ENCODE peak calls at places on chromosome 14, in four cellular contexts. One of them, this sample, is unnamed. For H3K9me3 and H3K4me1, the result is how much of the 10 kb centered on the place peaks cover.

GRCh38 chr14:90720336-90720735 is 95.9 kb downstream of the TTC7B start:
- DNase-seq in PC-3: no peak
- DNase-seq in heart left ventricle: no peak
- DNase-seq in HCT116: no peak
- DNase-seq in this sample: no peak

GRCh38 chr14:88179725-88180124 is 143.3 kb downstream of the KCNK10 start:
- DNase-seq in PC-3: no peak
- DNase-seq in heart left ventricle: no peak
- DNase-seq in HCT116: no peak
- DNase-seq in this sample: no peak

GRCh38 chr14:101963052-101963451 is 1.3 kb upstream of the DYNC1H1 start:
- DNase-seq in PC-3: no peak
- DNase-seq in heart left ventricle: no peak
- DNase-seq in HCT116: no peak
- DNase-seq in this sample: no peak

GRCh38 chr14:96594961-96595360 is 92.8 kb downstream of the PAPOLA start:
- DNase-seq in PC-3: no peak
- DNase-seq in heart left ventricle: no peak
- DNase-seq in HCT116: no peak
- DNase-seq in this sample: no peak

GRCh38 chr14:101950516-101951215 is 13.7 kb upstream of the DYNC1H1 start:
- DNase-seq in PC-3: no peak
- DNase-seq in heart left ventricle: no peak
- DNase-seq in HCT116: no peak
- DNase-seq in this sample: no peak

GRCh38 chr14:34324363-34324795 is 137.7 kb downstream of the SPTSSA start:
- DNase-seq in PC-3: peak
- DNase-seq in heart left ventricle: no peak
- DNase-seq in HCT116: peak
- DNase-seq in this sample: no peak

GRCh38 chr14:68359862-68360552 is 432.9 kb downstream of the ZFP36L1 start:
- DNase-seq in PC-3: peak
- DNase-seq in heart left ventricle: peak
- DNase-seq in HCT116: peak
- DNase-seq in this sample: peak

GRCh38 chr14:35825968-35826217 is 245 bp upstream of the BRMS1L start:
- DNase-seq in PC-3: no peak
- DNase-seq in heart left ventricle: no peak
- DNase-seq in HCT116: no peak
- DNase-seq in this sample: no peak

GRCh38 chr14:100011568-100012325 is 53.5 kb upstream of the EVL start:
- DNase-seq in PC-3: no peak
- DNase-seq in heart left ventricle: no peak
- DNase-seq in HCT116: no peak
- DNase-seq in this sample: peak

GRCh38 chr14:74562515-74563232 is 49.4 kb downstream of the LTBP2 start:
- DNase-seq in PC-3: no peak
- DNase-seq in heart left ventricle: no peak
- DNase-seq in HCT116: no peak
- DNase-seq in this sample: peak

GRCh38 chr14:92033912-92034687 is 5.8 kb downstream of the TRIP11 start:
- DNase-seq in PC-3: no peak
- DNase-seq in heart left ventricle: no peak
- DNase-seq in HCT116: no peak
- DNase-seq in this sample: no peak

GRCh38 chr14:94158239-94158888 is 15.8 kb upstream of the PPP4R4 start:
- DNase-seq in PC-3: no peak
- DNase-seq in heart left ventricle: no peak
- DNase-seq in HCT116: no peak
- DNase-seq in this sample: no peak

GRCh38 chr14:68894802-68895201 is 84.3 kb downstream of the ACTN1 start:
- DNase-seq in PC-3: no peak
- DNase-seq in heart left ventricle: no peak
- DNase-seq in HCT116: no peak
- DNase-seq in this sample: no peak

GRCh38 chr14:63652406-63652805 is 10.7 kb upstream of the WDR89 start:
- DNase-seq in PC-3: no peak
- DNase-seq in heart left ventricle: no peak
- DNase-seq in HCT116: no peak
- DNase-seq in this sample: no peak

GRCh38 chr14:56945291-56945690 is 135.0 kb upstream of the OTX2 start:
- DNase-seq in PC-3: no peak
- DNase-seq in heart left ventricle: no peak
- DNase-seq in HCT116: no peak
- DNase-seq in this sample: no peak

GRCh38 chr14:72847721-72848120 is 46.2 kb downstream of the DPF3 start:
- DNase-seq in PC-3: peak
- DNase-seq in heart left ventricle: no peak
- DNase-seq in HCT116: peak
- DNase-seq in this sample: no peak

GRCh38 chr14:78005325-78005724 is 164.8 kb upstream of the NRXN3 start:
- DNase-seq in PC-3: peak
- DNase-seq in heart left ventricle: no peak
- DNase-seq in HCT116: peak
- DNase-seq in this sample: no peak

GRCh38 chr14:96938946-96939345 is 141.8 kb downstream of the VRK1 start:
- DNase-seq in PC-3: no peak
- DNase-seq in heart left ventricle: no peak
- DNase-seq in HCT116: no peak
- DNase-seq in this sample: no peak

GRCh38 chr14:46054526-46054925 is 597.1 kb downstream of the RPL10L start:
- DNase-seq in PC-3: peak
- DNase-seq in heart left ventricle: no peak
- DNase-seq in HCT116: no peak
- DNase-seq in this sample: no peak

GRCh38 chr14:29608861-29609260 is 318.8 kb downstream of the PRKD1 start:
- DNase-seq in PC-3: no peak
- DNase-seq in heart left ventricle: no peak
- DNase-seq in HCT116: no peak
- DNase-seq in this sample: no peak

GRCh38 chr14:29601559-29602109 is 326.0 kb downstream of the PRKD1 start:
- DNase-seq in PC-3: no peak
- DNase-seq in heart left ventricle: no peak
- DNase-seq in HCT116: no peak
- DNase-seq in this sample: no peak

GRCh38 chr14:29603721-29604120 is 323.9 kb downstream of the PRKD1 start:
- DNase-seq in PC-3: no peak
- DNase-seq in heart left ventricle: no peak
- DNase-seq in HCT116: no peak
- DNase-seq in this sample: no peak

GRCh38 chr14:29607129-29607528 is 320.5 kb downstream of the PRKD1 start:
- DNase-seq in PC-3: no peak
- DNase-seq in heart left ventricle: no peak
- DNase-seq in HCT116: no peak
- DNase-seq in this sample: no peak
- H3K9me3 ChIP-seq in PC-3: under half
- H3K9me3 ChIP-seq in heart left ventricle: under half
- H3K9me3 ChIP-seq in HCT116: under half
- H3K9me3 ChIP-seq in this sample: under half

GRCh38 chr14:76955575-76956252 is 72.8 kb downstream of the IRF2BPL start:
- DNase-seq in PC-3: peak
- DNase-seq in heart left ventricle: peak
- DNase-seq in HCT116: no peak
- DNase-seq in this sample: no peak

GRCh38 chr14:76954371-76954770 is 74.1 kb downstream of the IRF2BPL start:
- DNase-seq in PC-3: peak
- DNase-seq in heart left ventricle: no peak
- DNase-seq in HCT116: no peak
- DNase-seq in this sample: no peak

GRCh38 chr14:76956253-76957090 is 72.0 kb downstream of the IRF2BPL start:
- DNase-seq in PC-3: peak
- DNase-seq in heart left ventricle: peak
- DNase-seq in HCT116: peak
- DNase-seq in this sample: peak

GRCh38 chr14:76953196-76953945 is 75.1 kb downstream of the IRF2BPL start:
- DNase-seq in PC-3: peak
- DNase-seq in heart left ventricle: peak
- DNase-seq in HCT116: peak
- DNase-seq in this sample: no peak

DNA sequence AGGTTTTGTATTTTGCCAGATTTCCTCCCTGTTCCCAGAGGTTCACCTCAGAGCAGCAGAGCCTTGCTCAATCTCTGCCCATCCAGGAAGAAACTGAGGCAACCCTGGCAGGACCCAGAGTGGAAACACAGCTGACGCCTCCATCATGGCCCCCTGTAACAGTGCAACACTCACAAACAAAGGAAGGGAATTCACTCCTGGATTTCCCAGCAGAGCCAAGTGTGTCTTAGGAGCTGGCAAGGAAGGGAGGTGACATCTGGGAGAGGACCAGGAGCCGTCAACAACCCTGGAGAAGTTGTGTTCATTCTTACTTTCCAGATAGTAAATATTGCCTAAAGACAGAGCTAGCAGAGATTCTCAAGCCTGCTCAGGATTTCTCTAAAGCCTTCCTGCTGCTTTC is 73.7 kb downstream of the IRF2BPL start:
- DNase-seq in PC-3: no peak
- DNase-seq in heart left ventricle: no peak
- DNase-seq in HCT116: no peak
- DNase-seq in this sample: no peak
- H3K4me1 ChIP-seq in PC-3: half or more
- H3K4me1 ChIP-seq in heart left ventricle: half or more
- H3K4me1 ChIP-seq in HCT116: half or more
- H3K4me1 ChIP-seq in this sample: under half

GRCh38 chr14:39419272-39419671 is 13.0 kb downstream of the FBXO33 start:
- DNase-seq in PC-3: no peak
- DNase-seq in heart left ventricle: no peak
- DNase-seq in HCT116: no peak
- DNase-seq in this sample: no peak

GRCh38 chr14:39416072-39416471 is 16.2 kb downstream of the FBXO33 start:
- DNase-seq in PC-3: no peak
- DNase-seq in heart left ventricle: no peak
- DNase-seq in HCT116: no peak
- DNase-seq in this sample: no peak

GRCh38 chr14:39422243-39422642 is 10.0 kb downstream of the FBXO33 start:
- DNase-seq in PC-3: no peak
- DNase-seq in heart left ventricle: no peak
- DNase-seq in HCT116: no peak
- DNase-seq in this sample: no peak

DNA sequence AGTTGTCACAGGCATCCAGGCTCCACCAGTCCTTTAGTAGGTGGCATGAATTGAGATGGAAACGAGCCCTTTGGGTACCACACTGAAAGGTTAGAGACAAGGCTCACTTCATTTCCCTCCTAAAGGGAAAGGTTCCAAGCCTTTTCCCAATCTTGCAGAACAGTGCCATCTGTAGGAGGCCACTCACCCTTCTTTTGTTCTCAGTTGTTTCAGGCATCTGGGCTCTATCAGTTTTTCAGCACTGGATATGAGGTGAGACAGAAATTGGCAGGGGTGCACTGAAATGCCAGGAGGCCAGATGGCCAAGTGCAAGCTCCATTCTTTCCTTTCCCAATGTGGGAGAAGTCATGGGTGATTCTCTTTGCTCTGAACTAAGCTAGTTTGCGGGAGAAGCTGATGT is 15.2 kb downstream of the FBXO33 start:
- DNase-seq in PC-3: peak
- DNase-seq in heart left ventricle: peak
- DNase-seq in HCT116: peak
- DNase-seq in this sample: no peak
- H3K9me3 ChIP-seq in PC-3: under half
- H3K9me3 ChIP-seq in heart left ventricle: under half
- H3K9me3 ChIP-seq in HCT116: under half
- H3K9me3 ChIP-seq in this sample: under half

DNA sequence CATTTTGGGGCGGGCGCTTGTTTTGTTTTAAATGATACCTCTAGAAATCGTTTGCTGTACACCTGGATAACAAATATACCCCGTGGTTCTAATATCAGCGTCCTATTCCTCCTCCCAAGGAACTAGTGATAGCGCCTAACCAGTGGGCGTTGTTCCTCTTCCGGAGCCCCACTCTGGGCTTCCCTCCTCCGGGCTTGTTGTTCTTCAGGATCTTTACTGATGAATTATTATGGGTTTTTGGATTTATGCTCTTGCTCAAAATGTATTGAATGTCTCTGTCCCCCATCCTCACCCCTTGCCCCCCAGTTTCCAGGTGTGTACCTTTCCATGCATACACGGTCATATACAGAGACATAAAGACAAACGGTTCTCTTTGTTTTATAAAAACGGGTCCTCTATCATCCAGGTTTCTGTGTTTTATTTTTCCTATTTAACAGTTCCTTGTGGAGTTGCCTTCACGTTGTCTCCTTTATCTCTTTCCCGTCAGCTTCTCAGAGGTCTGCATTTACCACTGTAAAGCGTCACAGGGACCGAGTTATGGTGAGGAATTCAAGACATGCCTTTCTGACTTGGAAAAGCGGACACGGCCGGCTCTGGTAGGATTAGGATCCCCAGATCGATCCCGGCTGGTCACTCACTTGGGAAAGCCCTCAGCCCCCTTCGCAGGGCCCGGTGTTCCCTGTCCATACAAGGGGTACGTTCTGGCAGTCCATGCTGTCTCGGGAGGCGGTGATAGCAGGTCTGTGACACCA is 655 bp upstream of the PLEKHG3 start:
- DNase-seq in PC-3: peak
- DNase-seq in heart left ventricle: no peak
- DNase-seq in HCT116: no peak
- DNase-seq in this sample: no peak
- H3K4me1 ChIP-seq in PC-3: half or more
- H3K4me1 ChIP-seq in heart left ventricle: half or more
- H3K4me1 ChIP-seq in HCT116: under half
- H3K4me1 ChIP-seq in this sample: under half

DNA sequence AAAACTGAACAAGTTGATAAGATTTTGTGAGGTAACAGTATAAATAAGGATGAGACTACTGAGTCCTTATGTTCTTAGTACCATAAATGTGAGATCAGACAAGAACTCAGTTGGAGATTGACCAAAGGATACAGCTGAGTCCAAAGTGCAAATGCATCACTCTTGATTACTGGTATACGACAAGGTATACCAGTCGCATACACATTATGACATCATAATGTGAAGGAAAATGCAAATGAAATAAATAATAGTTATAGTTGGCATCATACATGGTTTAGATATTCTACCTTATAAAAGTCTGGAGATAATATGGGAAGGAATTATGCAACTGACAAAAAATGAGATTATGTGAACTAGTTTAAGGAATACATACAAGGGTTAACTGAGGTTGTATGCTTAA is 476.3 kb upstream of the STXBP6 start:
- DNase-seq in PC-3: no peak
- DNase-seq in heart left ventricle: no peak
- DNase-seq in HCT116: no peak
- DNase-seq in this sample: no peak
- H3K9me3 ChIP-seq in PC-3: under half
- H3K9me3 ChIP-seq in heart left ventricle: under half
- H3K9me3 ChIP-seq in HCT116: under half
- H3K9me3 ChIP-seq in this sample: under half

DNA sequence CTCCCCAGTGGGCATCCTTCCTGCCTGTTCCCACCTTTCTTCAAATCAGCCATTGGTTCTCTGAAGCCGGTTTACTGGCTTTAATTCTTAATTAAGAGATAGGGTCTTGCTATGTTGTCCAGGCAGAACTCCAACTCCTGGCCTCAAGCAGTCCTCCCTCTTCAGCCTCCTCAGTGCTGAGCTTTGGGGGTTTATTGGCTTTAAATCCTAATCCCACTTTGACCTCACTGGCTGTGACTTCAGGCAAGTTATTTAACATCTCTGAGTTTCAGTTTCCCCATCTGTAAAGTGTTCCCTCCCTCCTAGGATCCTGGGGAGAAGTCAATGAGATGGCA is 2.1 kb upstream of the TRMT61A start:
- DNase-seq in PC-3: no peak
- DNase-seq in heart left ventricle: no peak
- DNase-seq in HCT116: no peak
- DNase-seq in this sample: no peak
- H3K4me1 ChIP-seq in PC-3: under half
- H3K4me1 ChIP-seq in heart left ventricle: half or more
- H3K4me1 ChIP-seq in HCT116: under half
- H3K4me1 ChIP-seq in this sample: half or more

GRCh38 chr14:20019257-20019865 is at the start of gene OR4K14:
- DNase-seq in PC-3: no peak
- DNase-seq in heart left ventricle: no peak
- DNase-seq in HCT116: no peak
- DNase-seq in this sample: no peak
- H3K9me3 ChIP-seq in PC-3: under half
- H3K9me3 ChIP-seq in heart left ventricle: under half
- H3K9me3 ChIP-seq in HCT116: under half
- H3K9me3 ChIP-seq in this sample: under half

This sample was measured in Caco-2.